ENCODE peak calls at places on chromosomes 5 and 9, in six cellular contexts. G is IMR-90, T is H9, P is mesenchymal stem cell, E is trophoblast cell, X is H1. Z is an unnamed sample.
A peak's percentile ranks its signal among the peaks of the same experiment; 100 is the strongest.

GRCh38 chr5:174724484-174725260 is at the start of gene MSX2:
- DNase-seq in T (peak; percentile 91), G (peak; percentile 86), P (peak; percentile 90), X (peak; percentile 82), E (peak; percentile 93), Z (peak; percentile 91)

GRCh38 chr5:73997936-73998335 is 371.9 kb downstream of the ARHGEF28 start:
- DNase-seq in X (no peak), P (no peak), G (no peak), E (peak; percentile 15), T (no peak), Z (no peak)

GRCh38 chr9:33480094-33480493 is 6.4 kb upstream of the NOL6 start:
- DNase-seq in E (no peak), X (peak; percentile 10), G (no peak), T (no peak), P (no peak), Z (no peak)

GRCh38 chr5:149256451-149256850 is 15.2 kb upstream of the AFAP1L1 start:
- DNase-seq in X (no peak), P (no peak), E (peak; percentile 90), G (peak; percentile 61), T (no peak), Z (no peak)

GRCh38 chr9:91391426-91392217 is 29.9 kb upstream of the AUH start:
- DNase-seq in G (no peak), T (no peak), E (no peak), X (no peak), P (no peak), Z (no peak)

GRCh38 chr9:110029422-110029814 is 178.5 kb downstream of the C9orf152 start:
- DNase-seq in T (no peak), X (no peak), E (peak; percentile 99), P (peak; percentile 96), G (peak; percentile 85), Z (no peak)

GRCh38 chr9:134517069-134517680 is 124.4 kb upstream of the COL5A1 start:
- DNase-seq in P (no peak), E (no peak), G (no peak), T (no peak), X (no peak), Z (no peak)

GRCh38 chr9:7656648-7657047 is 142.9 kb downstream of the DMAC1 start:
- DNase-seq in P (no peak), E (no peak), X (no peak), G (peak; percentile 3), T (no peak), Z (no peak)

GRCh38 chr9:99660191-99660636 is 161.5 kb upstream of the NR4A3 start:
- DNase-seq in G (no peak), T (no peak), P (no peak), E (peak; percentile 30), X (no peak), Z (no peak)

GRCh38 chr5:1901983-1902382 is 19.3 kb upstream of the IRX4 start:
- DNase-seq in T (no peak), G (no peak), X (no peak), E (no peak), P (no peak), Z (no peak)

GRCh38 chr5:6837519-6838110 is 124.4 kb downstream of the TENT4A start:
- DNase-seq in P (no peak), E (peak; percentile 53), G (no peak), X (peak; percentile 96), T (no peak), Z (no peak)

GRCh38 chr9:35835216-35835604 is 6.2 kb downstream of the TMEM8B start:
- DNase-seq in T (peak; percentile 61), G (no peak), X (no peak), P (no peak), E (no peak), Z (no peak)

GRCh38 chr9:97561501-97561900 is 60.0 kb downstream of the TMOD1 start:
- DNase-seq in G (no peak), X (no peak), P (no peak), E (no peak), T (no peak), Z (no peak)

GRCh38 chr5:54703568-54704255 is 186.2 kb downstream of the SNX18 start:
- DNase-seq in T (no peak), E (no peak), X (no peak), G (no peak), P (peak; percentile 22), Z (no peak)

GRCh38 chr5:172556262-172556661 is 84.8 kb upstream of the NEURL1B start:
- DNase-seq in X (no peak), G (peak; percentile 8), P (no peak), T (no peak), E (peak; percentile 75), Z (no peak)

GRCh38 chr9:91567642-91568274 is 144.1 kb upstream of the NFIL3 start:
- DNase-seq in P (no peak), T (no peak), E (no peak), G (no peak), X (no peak), Z (no peak)

GRCh38 chr9:94904806-94905205 is 178.3 kb downstream of the AOPEP start:
- DNase-seq in P (no peak), G (no peak), T (no peak), E (no peak), X (no peak), Z (no peak)

GRCh38 chr5:34656700-34657549 is 797 bp downstream of the RAI14 start:
- DNase-seq in G (no peak), T (no peak), E (peak; percentile 31), P (no peak), X (no peak), Z (no peak)

GRCh38 chr9:131309526-131310276 is 20.2 kb downstream of the PLPP7 start:
- DNase-seq in T (no peak), P (no peak), G (no peak), E (peak; percentile 68), X (no peak), Z (no peak)

GRCh38 chr5:42691413-42691861 is 65.2 kb upstream of the CCDC152 start:
- DNase-seq in G (peak; percentile 11), T (no peak), X (no peak), P (peak; percentile 14), E (no peak), Z (no peak)

GRCh38 chr9:15722888-15723287 is 170.0 kb downstream of the CCDC171 start:
- DNase-seq in G (peak; percentile 31), P (no peak), T (peak; percentile 29), E (no peak), X (no peak), Z (peak; percentile 61)

DNA sequence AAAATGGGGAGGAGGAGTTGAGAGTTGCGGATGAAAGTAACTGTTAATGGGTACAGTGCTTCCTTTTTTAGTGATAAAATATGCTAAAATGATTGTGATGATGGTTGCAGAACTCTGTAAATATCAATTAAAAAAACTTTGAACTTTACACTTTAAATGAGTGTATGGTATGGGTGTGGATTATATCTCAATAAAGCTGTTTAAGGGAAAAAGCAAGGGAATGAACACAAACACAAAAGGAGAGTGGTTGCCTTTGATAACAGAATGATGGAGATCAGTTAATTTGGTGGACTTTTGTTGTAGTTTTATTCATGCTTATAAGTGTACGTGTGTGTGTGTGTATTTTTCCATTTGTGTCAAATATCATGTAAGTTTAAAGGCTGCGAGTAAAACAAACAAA is 186.1 kb downstream of the ZNF608 start:
- DNase-seq in P (no peak), G (no peak), E (no peak), T (no peak), X (no peak), Z (no peak)
- H4K91ac ChIP-seq in P (no peak overlapping the region), G (no peak overlapping the region), E (no peak overlapping the region), T (no peak overlapping the region), X (no peak overlapping the region), Z (no peak overlapping the region)

DNA sequence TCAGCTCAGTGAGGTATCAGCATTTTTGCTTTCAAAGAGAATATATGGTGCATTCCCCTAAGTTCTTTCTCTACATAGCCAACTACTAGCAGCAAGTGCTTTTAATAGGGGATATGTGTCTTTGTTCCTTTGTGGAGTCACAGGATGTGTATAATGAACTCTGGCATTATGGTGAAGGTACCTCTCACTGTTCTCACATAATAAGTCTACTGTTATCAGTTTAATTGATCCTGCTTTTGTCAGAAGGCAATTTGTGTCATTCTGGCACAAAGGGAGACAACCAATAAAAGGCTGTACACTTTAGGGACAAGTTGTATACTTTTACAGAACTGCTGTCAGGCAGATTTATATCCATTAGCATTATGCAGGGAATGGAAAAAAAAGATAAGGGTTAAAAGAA is 531.4 kb upstream of the RIOK2 start:
- DNase-seq in T (no peak), G (no peak), P (no peak), X (no peak), E (no peak), Z (no peak)
- H4K91ac ChIP-seq in T (no peak overlapping the region), G (no peak overlapping the region), P (no peak overlapping the region), X (no peak overlapping the region), E (no peak overlapping the region), Z (no peak overlapping the region)

GRCh38 chr9:2059131-2059929 is 44.2 kb downstream of the SMARCA2 start:
- DNase-seq in G (no peak), T (no peak), P (no peak), E (peak; percentile 95), X (no peak), Z (no peak)

GRCh38 chr9:2060425-2060824 is 45.3 kb downstream of the SMARCA2 start:
- DNase-seq in P (no peak), G (peak; percentile 24), X (no peak), E (no peak), T (no peak), Z (no peak)

GRCh38 chr9:2050236-2050635 is 35.1 kb downstream of the SMARCA2 start:
- DNase-seq in T (no peak), X (no peak), P (no peak), E (peak; percentile 32), G (peak; percentile 20), Z (no peak)

GRCh38 chr9:2053883-2054845 is 39.0 kb downstream of the SMARCA2 start:
- DNase-seq in E (no peak), T (no peak), P (peak; percentile 22), G (peak; percentile 47), X (no peak), Z (no peak)

GRCh38 chr9:2055203-2055658 is 40.1 kb downstream of the SMARCA2 start:
- DNase-seq in P (no peak), T (no peak), G (peak; percentile 24), E (no peak), X (no peak), Z (no peak)
- H4K91ac ChIP-seq in P (no peak overlapping the region), T (no peak overlapping the region), G (no peak overlapping the region), E (no peak overlapping the region), X (no peak overlapping the region), Z (no peak overlapping the region)

GRCh38 chr9:135991771-135992170 is 30.6 kb upstream of the UBAC1 start:
- DNase-seq in G (no peak), T (no peak), X (no peak), P (no peak), E (no peak), Z (no peak)
- H4K91ac ChIP-seq in G (no peak overlapping the region), T (no peak overlapping the region), X (peak overlapping the region; percentile 85), P (peak overlapping the region; percentile 92), E (peak overlapping the region; percentile 1), Z (no peak overlapping the region)

Z was measured in neuronal stem cell.